ENCODE peak calls at places on chromosomes 7 and 10, in six cellular contexts. I is activated T-cell treated with anti-CD3 and anti-CD28 coated beads for 24 hours, G is neuronal stem cell, Y is aorta, P is bronchial epithelial cell, W is NCI-H2029 treated with DMSO at 0.1 percent for 48 hours. M is an unnamed sample.

GRCh38 chr7:25087855-25088254 is 37.2 kb downstream of the CYCS start:
- DNase-seq in I (no peak), G (no peak), Y (no peak), P (peak), W (no peak), M (no peak)

GRCh38 chr7:3578399-3578798 is 277.3 kb downstream of the SDK1 start:
- DNase-seq in I (no peak), G (no peak), Y (no peak), P (no peak), W (no peak), M (no peak)

GRCh38 chr10:130655313-130656186 is 519.4 kb downstream of the GLRX3 start:
- DNase-seq in I (no peak), G (no peak), Y (no peak), P (no peak), W (no peak), M (no peak)

GRCh38 chr10:116201011-116201410 is 72.0 kb downstream of the GFRA1 start:
- DNase-seq in I (no peak), G (no peak), Y (no peak), P (no peak), W (no peak), M (no peak)

GRCh38 chr7:50327443-50327842 is 22.9 kb downstream of the IKZF1 start:
- DNase-seq in I (no peak), G (no peak), Y (no peak), P (no peak), W (no peak), M (no peak)

GRCh38 chr7:127713758-127714157 is 61.8 kb downstream of the SND1 start:
- DNase-seq in I (no peak), G (no peak), Y (no peak), P (no peak), W (no peak), M (no peak)

GRCh38 chr10:120098242-120098930 is 205.9 kb downstream of the SEC23IP start:
- DNase-seq in I (no peak), G (no peak), Y (no peak), P (no peak), W (no peak), M (no peak)

GRCh38 chr7:80659120-80660055 is 20.9 kb downstream of the CD36 start:
- DNase-seq in I (no peak), G (no peak), Y (no peak), P (peak), W (peak), M (no peak)

GRCh38 chr10:76133597-76134255 is 702.3 kb downstream of the LRMDA start:
- DNase-seq in I (no peak), G (no peak), Y (no peak), P (no peak), W (no peak), M (no peak)

GRCh38 chr7:138876326-138876725 is 78.3 kb upstream of the ATP6V0A4 start:
- DNase-seq in I (no peak), G (no peak), Y (no peak), P (no peak), W (no peak), M (no peak)

GRCh38 chr7:30596721-30597120 is 2.0 kb downstream of the GARS1 start:
- DNase-seq in I (no peak), G (no peak), Y (no peak), P (no peak), W (no peak), M (no peak)

GRCh38 chr10:32953277-32953927 is 4.6 kb downstream of the ITGB1 start:
- DNase-seq in I (no peak), G (no peak), Y (no peak), P (no peak), W (no peak), M (no peak)

GRCh38 chr7:1200045-1200444 is 32.6 kb upstream of the UNCX start:
- DNase-seq in I (no peak), G (no peak), Y (no peak), P (no peak), W (no peak), M (no peak)

GRCh38 chr10:49117366-49117905 is 2.1 kb upstream of the VSTM4 start:
- DNase-seq in I (no peak), G (no peak), Y (no peak), P (no peak), W (no peak), M (no peak)

GRCh38 chr10:23408330-23408976 is 30.4 kb upstream of the OTUD1 start:
- DNase-seq in I (no peak), G (no peak), Y (no peak), P (no peak), W (no peak), M (no peak)

GRCh38 chr10:103793920-103794883 is 61.2 kb downstream of the SH3PXD2A start:
- DNase-seq in I (no peak), G (no peak), Y (peak), P (no peak), W (peak), M (peak)

GRCh38 chr7:17132726-17133125 is 165.7 kb upstream of the AHR start:
- DNase-seq in I (no peak), G (no peak), Y (no peak), P (no peak), W (no peak), M (no peak)

GRCh38 chr10:111004016-111004415 is 72.8 kb upstream of the ADRA2A start:
- DNase-seq in I (no peak), G (no peak), Y (no peak), P (no peak), W (no peak), M (no peak)

GRCh38 chr10:16521311-16522016 is at the start of gene C1QL3:
- DNase-seq in I (no peak), G (no peak), Y (no peak), P (no peak), W (no peak), M (peak)

GRCh38 chr7:151453326-151453791 is 13.4 kb upstream of the CRYGN start:
- DNase-seq in I (no peak), G (no peak), Y (peak), P (no peak), W (no peak), M (no peak)

GRCh38 chr7:127845497-127846214 is 185.6 kb downstream of the LRRC4 start:
- DNase-seq in I (no peak), G (no peak), Y (no peak), P (no peak), W (peak), M (no peak)

GRCh38 chr7:155405399-155406318 is 52.3 kb upstream of the EN2 start:
- DNase-seq in I (no peak), G (no peak), Y (no peak), P (no peak), W (no peak), M (peak)